ENCODE peak calls at places on chromosomes 11 and 22, in ten cellular contexts. G is anterior cingulate cortex; U is OCI-M1; K is RCC 7860; I is fibroblast of mammary gland; S is stimulated activated CD8-positive, alpha-beta memory T cell treated with anti-CD3 and anti-CD28 coated beads, Interleukin-4, amount 100 ng/mL, for 24 hours; C is left colon; Q is NCI-H2107; R is thoracic aorta; X is CD4-positive, alpha-beta T cell. J is an unnamed sample.

GRCh38 chr11:11577246-11577855 is 44.5 kb downstream of the GALNT18 start:
- DNase-seq in X (no peak), C (no peak), Q (no peak), I (peak), G (no peak), K (no peak), U (no peak), S (no peak), R (no peak), J (no peak)

GRCh38 chr22:22720724-22721261 is 76.4 kb downstream of the GGTLC2 start:
- DNase-seq in G (no peak), S (no peak), R (no peak), I (peak), Q (no peak), X (no peak), U (no peak), K (no peak), C (no peak), J (peak)

GRCh38 chr22:25354456-25354855 is 135.0 kb downstream of the CRYBB2 start:
- DNase-seq in U (no peak), Q (no peak), K (no peak), I (no peak), X (no peak), S (no peak), G (no peak), R (no peak), C (no peak), J (no peak)

GRCh38 chr22:24994070-24994763 is 41.7 kb downstream of the KIAA1671 start:
- DNase-seq in C (peak), G (no peak), X (no peak), R (no peak), Q (peak), I (peak), K (peak), U (no peak), S (no peak), J (no peak)

GRCh38 chr22:31492151-31492550 is 2.5 kb upstream of the EIF4ENIF1 start:
- DNase-seq in I (no peak), G (no peak), U (no peak), X (no peak), K (no peak), C (no peak), R (no peak), S (no peak), Q (no peak), J (no peak)

GRCh38 chr11:32450372-32450771 is 15.0 kb upstream of the WT1 start:
- DNase-seq in Q (no peak), X (no peak), R (no peak), I (no peak), G (no peak), U (peak), K (no peak), S (no peak), C (no peak), J (no peak)

GRCh38 chr11:472272-472671 is 22.2 kb downstream of the PTDSS2 start:
- DNase-seq in C (no peak), I (no peak), Q (no peak), X (no peak), S (no peak), R (no peak), U (no peak), K (no peak), G (no peak), J (no peak)

GRCh38 chr22:38947321-38948112 is 9.9 kb upstream of the APOBEC3A start:
- DNase-seq in R (no peak), I (no peak), C (peak), Q (no peak), G (no peak), S (no peak), K (no peak), U (no peak), X (no peak), J (peak)

GRCh38 chr11:65083134-65083833 is 556 bp downstream of the CDCA5 start:
- DNase-seq in K (no peak), I (no peak), S (no peak), Q (no peak), C (no peak), U (no peak), G (no peak), R (no peak), X (no peak), J (no peak)

GRCh38 chr11:103624708-103625623 is 411.5 kb upstream of the DDI1 start:
- DNase-seq in I (peak), U (no peak), G (no peak), Q (no peak), X (no peak), R (no peak), C (no peak), S (no peak), K (peak), J (no peak)

GRCh38 chr11:128840783-128841182 is 26.3 kb downstream of the KCNJ1 start:
- DNase-seq in X (no peak), G (no peak), U (no peak), I (no peak), R (no peak), K (no peak), S (no peak), C (no peak), Q (no peak), J (no peak)

GRCh38 chr11:68380786-68381622 is 68.6 kb downstream of the LRP5 start:
- DNase-seq in C (no peak), K (no peak), Q (no peak), R (no peak), I (no peak), X (no peak), S (no peak), G (no peak), U (peak), J (no peak)

J was measured in NB4.